ENCODE peak calls at places on chromosome 21, in five cellular contexts. U is Peyer's patch, D is adrenal gland, K is breast epithelium, L is neuronal stem cell. V is an unnamed sample. For H3K4me1, the result is how much of the 10 kb centered on the place peaks cover.

GRCh38 chr21:28283652-28284490 is 708.8 kb downstream of the LTN1 start:
- DNase-seq in U (no peak), D (no peak), K (no peak), L (no peak), V (peak)

GRCh38 chr21:39666681-39667315 is 54.1 kb downstream of the B3GALT5 start:
- DNase-seq in U (no peak), D (no peak), K (peak), L (no peak), V (no peak)

GRCh38 chr21:39754811-39755210 is 9.8 kb downstream of the IGSF5 start:
- DNase-seq in U (no peak), D (no peak), K (no peak), L (no peak), V (no peak)

GRCh38 chr21:27570306-27570868 is 603.5 kb upstream of the ADAMTS5 start:
- DNase-seq in U (peak), D (peak), K (peak), L (no peak), V (no peak)

GRCh38 chr21:44925027-44925755 is 4.5 kb upstream of the ITGB2 start:
- DNase-seq in U (no peak), D (no peak), K (no peak), L (no peak), V (no peak)

GRCh38 chr21:31326478-31327247 is 17.4 kb downstream of the TIAM1 start:
- DNase-seq in U (no peak), D (no peak), K (no peak), L (no peak), V (no peak)

GRCh38 chr21:26490771-26491170 is 82.3 kb downstream of the CYYR1 start:
- DNase-seq in U (no peak), D (no peak), K (no peak), L (peak), V (no peak)

GRCh38 chr21:15837603-15838002 is 107.8 kb downstream of the USP25 start:
- DNase-seq in U (no peak), D (no peak), K (no peak), L (no peak), V (peak)

GRCh38 chr21:27713159-27714109 is 746.5 kb upstream of the ADAMTS5 start:
- DNase-seq in U (peak), D (no peak), K (no peak), L (no peak), V (peak)

GRCh38 chr21:35648512-35648911 is 411.8 kb downstream of the SETD4 start:
- DNase-seq in U (no peak), D (no peak), K (no peak), L (no peak), V (peak)

GRCh38 chr21:16082038-16082816 is 352.4 kb downstream of the USP25 start:
- DNase-seq in U (no peak), D (no peak), K (no peak), L (no peak), V (no peak)

GRCh38 chr21:31299291-31300147 is 44.5 kb downstream of the TIAM1 start:
- DNase-seq in U (no peak), D (no peak), K (no peak), L (no peak), V (peak)

GRCh38 chr21:17921579-17922530 is 102.7 kb upstream of the C21orf91 start:
- DNase-seq in U (no peak), D (no peak), K (no peak), L (no peak), V (no peak)

GRCh38 chr21:39803393-39803792 is 58.4 kb downstream of the IGSF5 start:
- DNase-seq in U (no peak), D (no peak), K (no peak), L (no peak), V (no peak)

GRCh38 chr21:22728091-22728490 is 1729.9 kb downstream of the NCAM2 start:
- DNase-seq in U (no peak), D (no peak), K (no peak), L (no peak), V (no peak)

GRCh38 chr21:31162827-31163226 is 124.6 kb upstream of the KRTAP19-8 start:
- DNase-seq in U (no peak), D (no peak), K (no peak), L (no peak), V (no peak)

GRCh38 chr21:36640260-36641244 is 58.4 kb upstream of the SIM2 start:
- DNase-seq in U (no peak), D (no peak), K (no peak), L (no peak), V (no peak)

GRCh38 chr21:38488640-38489282 is 9.5 kb downstream of the ERG start:
- DNase-seq in U (no peak), D (no peak), K (no peak), L (no peak), V (no peak)

GRCh38 chr21:38807987-38808386 is 2.3 kb downstream of the ETS2 start:
- DNase-seq in U (no peak), D (no peak), K (no peak), L (no peak), V (no peak)

GRCh38 chr21:35204850-35205564 is 155.9 kb upstream of the RUNX1 start:
- DNase-seq in U (peak), D (peak), K (no peak), L (no peak), V (no peak)

GRCh38 chr21:35259452-35259851 is 210.3 kb upstream of the RUNX1 start:
- DNase-seq in U (no peak), D (no peak), K (no peak), L (no peak), V (peak)

DNA sequence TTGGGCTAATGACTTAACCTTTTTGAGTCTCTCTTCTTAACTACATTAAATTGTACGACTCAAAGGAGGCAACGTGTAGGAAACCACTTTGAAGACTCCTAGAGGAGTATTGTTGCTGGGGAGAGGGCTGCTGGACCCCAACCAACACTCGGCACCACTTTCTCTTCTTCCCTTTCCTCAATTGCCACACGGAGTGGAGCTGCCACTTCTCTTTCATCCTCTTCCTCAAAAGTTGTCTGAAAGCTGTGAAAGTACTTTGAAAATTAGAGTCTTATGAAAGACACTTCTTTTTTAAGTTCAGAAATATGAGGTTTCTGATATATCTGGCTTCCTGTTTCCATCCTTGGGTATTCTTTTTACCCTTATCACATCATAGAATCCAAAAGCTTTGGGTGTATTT is 59.5 kb downstream of the MRPS6 start:
- DNase-seq in U (no peak), D (no peak), K (no peak), L (no peak), V (no peak)
- H3K4me1 ChIP-seq in U (under half), D (half or more), K (under half), L (under half), V (under half)

GRCh38 chr21:42438316-42439205 is 34.9 kb downstream of the UBASH3A start:
- DNase-seq in U (no peak), D (no peak), K (no peak), L (no peak), V (no peak)
- H3K4me1 ChIP-seq in U (under half), D (under half), K (under half), L (under half), V (under half)

DNA sequence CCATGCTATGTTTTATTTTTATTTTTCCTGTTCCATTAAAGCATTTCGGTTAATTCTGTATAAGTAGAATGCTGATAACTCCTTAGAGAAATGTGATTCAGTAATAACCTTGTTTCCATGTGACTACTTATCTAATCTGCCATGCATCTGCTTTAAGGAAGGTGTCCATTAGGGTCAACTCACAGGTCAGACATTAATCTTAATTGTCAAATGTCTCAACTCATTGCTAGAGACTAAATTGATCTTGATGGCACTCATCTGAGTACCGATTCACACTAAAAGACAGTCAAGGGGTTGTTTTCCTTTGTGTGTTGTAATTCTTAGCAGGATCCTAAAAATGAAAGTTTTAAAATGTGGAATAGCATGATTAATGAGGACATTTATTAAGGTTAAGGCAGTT is 41.8 kb downstream of the ITSN1 start:
- DNase-seq in U (no peak), D (no peak), K (no peak), L (no peak), V (no peak)
- H3K4me1 ChIP-seq in U (under half), D (half or more), K (under half), L (under half), V (under half)

DNA sequence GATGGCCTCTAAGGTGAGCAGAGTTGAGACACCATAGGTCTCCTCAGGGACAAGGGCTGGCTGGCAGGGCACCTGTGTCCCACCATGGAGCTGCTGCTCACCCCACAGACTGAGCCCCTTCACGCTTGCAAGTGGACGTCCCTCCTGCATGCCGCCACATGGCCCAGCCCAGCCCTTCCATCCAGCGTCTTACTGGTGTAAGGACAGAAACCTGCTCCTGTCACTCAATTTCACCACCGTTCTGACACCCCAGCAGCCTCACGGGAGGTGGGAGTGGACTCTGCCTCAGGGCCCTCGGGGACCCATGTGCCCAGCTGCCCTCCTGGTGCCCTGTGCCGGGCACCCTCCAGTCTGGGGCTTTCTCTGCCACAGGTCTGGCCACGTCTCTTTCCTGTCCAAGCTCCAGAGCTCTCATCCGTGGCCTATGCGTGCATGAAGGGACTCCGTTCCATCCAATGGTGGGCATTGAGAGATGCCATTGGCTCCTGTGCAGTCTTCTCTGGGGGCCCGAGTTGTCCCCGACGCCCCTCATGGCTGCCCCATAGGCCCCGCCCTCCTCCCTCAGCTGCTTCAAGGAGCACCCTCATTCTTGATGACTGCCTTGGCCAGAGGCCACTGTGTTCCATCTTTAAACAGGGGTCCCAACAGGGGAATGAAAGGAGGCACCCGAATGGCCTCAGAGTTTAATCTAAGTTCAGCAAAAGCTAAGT is 42.6 kb upstream of the COL6A1 start:
- DNase-seq in U (no peak), D (no peak), K (no peak), L (no peak), V (no peak)
- H3K4me1 ChIP-seq in U (under half), D (under half), K (under half), L (under half), V (under half)

GRCh38 chr21:43808367-43808766 is 19.0 kb downstream of the RRP1 start:
- DNase-seq in U (no peak), D (no peak), K (no peak), L (no peak), V (no peak)
- H3K4me1 ChIP-seq in U (under half), D (under half), K (under half), L (under half), V (under half)

GRCh38 chr21:43357708-43358430 is 69.1 kb downstream of the SIK1 start:
- DNase-seq in U (no peak), D (no peak), K (no peak), L (no peak), V (no peak)

GRCh38 chr21:43361493-43362296 is 65.2 kb downstream of the SIK1 start:
- DNase-seq in U (peak), D (peak), K (peak), L (no peak), V (no peak)

GRCh38 chr21:43360441-43361126 is 66.3 kb downstream of the SIK1 start:
- DNase-seq in U (no peak), D (no peak), K (no peak), L (no peak), V (no peak)

GRCh38 chr21:43361127-43361492 is 65.8 kb downstream of the SIK1 start:
- DNase-seq in U (peak), D (no peak), K (peak), L (no peak), V (no peak)

GRCh38 chr21:43359081-43359822 is 67.7 kb downstream of the SIK1 start:
- DNase-seq in U (no peak), D (no peak), K (no peak), L (no peak), V (no peak)
- H3K4me1 ChIP-seq in U (under half), D (under half), K (under half), L (under half), V (under half)

DNA sequence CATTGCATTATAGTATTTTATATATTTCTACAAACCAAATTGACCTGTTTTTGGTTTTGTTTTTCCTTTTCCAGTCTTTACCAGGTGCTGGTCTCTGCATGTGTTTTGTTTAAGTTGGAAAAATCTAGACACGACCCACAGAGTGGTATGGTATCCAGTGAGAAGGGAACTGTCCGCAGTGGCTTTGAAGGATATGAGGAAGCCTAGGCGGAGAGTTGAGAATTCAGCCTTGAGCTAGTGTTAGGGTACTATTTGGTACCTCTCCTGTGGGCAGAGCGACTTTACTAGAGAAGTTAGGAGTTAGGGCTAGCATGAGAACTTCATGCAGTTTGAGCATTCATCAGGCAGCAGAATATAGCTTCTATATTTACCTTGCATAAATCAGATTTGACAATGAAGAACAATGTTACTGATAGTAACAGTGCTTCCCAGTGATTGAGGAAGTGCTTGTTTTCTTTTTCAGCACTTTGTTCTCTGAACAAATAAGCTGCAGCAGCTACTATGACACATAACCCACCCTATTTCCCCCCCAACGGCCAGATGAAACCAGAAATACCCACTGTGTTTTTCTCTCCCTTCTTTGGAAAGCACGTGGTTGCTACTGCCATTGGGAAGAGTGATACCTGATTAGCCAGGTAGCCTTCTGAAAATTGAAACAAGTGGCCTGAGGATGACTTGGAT is 19.0 kb downstream of the MRPS6 start:
- DNase-seq in U (no peak), D (no peak), K (no peak), L (no peak), V (no peak)
- H3K4me1 ChIP-seq in U (under half), D (under half), K (under half), L (under half), V (under half)

DNA sequence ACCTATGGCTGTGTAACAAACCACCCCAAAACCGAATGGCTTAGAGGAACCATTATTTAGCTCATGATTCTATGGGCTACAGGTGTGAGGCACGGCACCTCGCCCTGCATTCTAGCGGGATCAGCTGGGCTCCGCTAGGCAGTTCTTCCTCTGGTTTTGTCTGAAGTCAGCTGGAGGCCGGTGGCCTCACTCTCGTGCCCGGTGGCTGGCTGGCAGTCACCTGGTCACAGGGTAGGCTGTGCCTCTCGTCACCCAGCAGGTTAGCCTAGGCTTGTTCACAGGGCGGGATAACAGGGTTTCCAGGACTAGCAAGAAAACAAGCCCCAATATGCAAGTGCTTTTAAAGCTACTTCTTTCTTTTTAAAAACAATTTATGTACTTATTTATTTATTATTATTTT is 16.3 kb upstream of the AGPAT3 start:
- DNase-seq in U (no peak), D (no peak), K (no peak), L (no peak), V (no peak)
- H3K4me1 ChIP-seq in U (under half), D (under half), K (under half), L (under half), V (under half)